ENCODE peak calls at places on chromosomes 6 and 20, in six cellular contexts. O is PC-3, B is fibroblast of lung, I is hepatocyte, U is GM12878, A is endothelial cell of umbilical vein. Y is an unnamed sample.

GRCh38 chr20:20362774-20363435 is 5.0 kb upstream of the INSM1 start:
- DNase-seq in O (no peak), B (no peak), I (peak), U (no peak), A (no peak), Y (peak)

GRCh38 chr20:48638546-48638945 is 189.3 kb downstream of the PREX1 start:
- DNase-seq in O (peak), B (peak), I (no peak), U (no peak), A (peak), Y (no peak)

GRCh38 chr6:53744321-53744720 is 50.5 kb upstream of the LRRC1 start:
- DNase-seq in O (peak), B (no peak), I (peak), U (no peak), A (no peak), Y (no peak)

GRCh38 chr6:133553652-133554051 is 312.5 kb downstream of the EYA4 start:
- DNase-seq in O (peak), B (peak), I (peak), U (no peak), A (peak), Y (peak)

GRCh38 chr6:134853111-134854055 is 96.5 kb downstream of the ALDH8A1 start:
- DNase-seq in O (peak), B (peak), I (peak), U (no peak), A (no peak), Y (no peak)

GRCh38 chr6:12288211-12288618 is 1.9 kb upstream of the EDN1 start:
- DNase-seq in O (peak), B (no peak), I (no peak), U (no peak), A (no peak), Y (no peak)

GRCh38 chr20:1803216-1804128 is 91.7 kb upstream of the SIRPA start:
- DNase-seq in O (no peak), B (peak), I (peak), U (no peak), A (peak), Y (peak)

GRCh38 chr20:59163641-59164530 is at the start of gene ZNF831:
- DNase-seq in O (no peak), B (no peak), I (no peak), U (no peak), A (no peak), Y (no peak)

GRCh38 chr6:13614126-13614925 is 809 bp upstream of the NOL7 start:
- DNase-seq in O (peak), B (peak), I (peak), U (no peak), A (no peak), Y (peak)

GRCh38 chr6:136499370-136499769 is 50.9 kb downstream of the MAP7 start:
- DNase-seq in O (no peak), B (no peak), I (no peak), U (no peak), A (peak), Y (no peak)

GRCh38 chr20:58688838-58689237 is 3.8 kb upstream of the NPEPL1 start:
- DNase-seq in O (no peak), B (no peak), I (no peak), U (no peak), A (peak), Y (no peak)

GRCh38 chr6:6599468-6599873 is 11.0 kb downstream of the LY86 start:
- DNase-seq in O (no peak), B (no peak), I (no peak), U (no peak), A (no peak), Y (no peak)

GRCh38 chr6:107079429-107079828 is 35.9 kb downstream of the BEND3 start:
- DNase-seq in O (no peak), B (no peak), I (no peak), U (no peak), A (no peak), Y (no peak)

GRCh38 chr20:2005359-2005758 is 11.5 kb upstream of the PDYN start:
- DNase-seq in O (peak), B (no peak), I (no peak), U (no peak), A (no peak), Y (no peak)

GRCh38 chr6:104526383-104526782 is 333.3 kb downstream of the HACE1 start:
- DNase-seq in O (no peak), B (no peak), I (peak), U (no peak), A (peak), Y (no peak)

GRCh38 chr6:128333581-128334223 is 186.7 kb downstream of the PTPRK start:
- DNase-seq in O (no peak), B (no peak), I (no peak), U (no peak), A (no peak), Y (no peak)

GRCh38 chr6:158064725-158065251 is 83.1 kb downstream of the SYNJ2 start:
- DNase-seq in O (no peak), B (no peak), I (no peak), U (no peak), A (no peak), Y (no peak)

GRCh38 chr6:56899311-56899710 is 55.6 kb upstream of the BEND6 start:
- DNase-seq in O (peak), B (peak), I (no peak), U (no peak), A (no peak), Y (no peak)

GRCh38 chr6:160810238-160810637 is 108.2 kb downstream of the PLG start:
- DNase-seq in O (peak), B (no peak), I (peak), U (no peak), A (no peak), Y (no peak)

GRCh38 chr6:82567621-82568020 is 204.0 kb downstream of the TPBG start:
- DNase-seq in O (peak), B (no peak), I (no peak), U (no peak), A (no peak), Y (no peak)

GRCh38 chr6:136763255-136763654 is 29.0 kb downstream of the MAP3K5 start:
- DNase-seq in O (no peak), B (no peak), I (no peak), U (no peak), A (no peak), Y (no peak)

GRCh38 chr6:160995271-160995670 is 3.7 kb downstream of the MAP3K4 start:
- DNase-seq in O (no peak), B (no peak), I (no peak), U (no peak), A (no peak), Y (no peak)

DNA sequence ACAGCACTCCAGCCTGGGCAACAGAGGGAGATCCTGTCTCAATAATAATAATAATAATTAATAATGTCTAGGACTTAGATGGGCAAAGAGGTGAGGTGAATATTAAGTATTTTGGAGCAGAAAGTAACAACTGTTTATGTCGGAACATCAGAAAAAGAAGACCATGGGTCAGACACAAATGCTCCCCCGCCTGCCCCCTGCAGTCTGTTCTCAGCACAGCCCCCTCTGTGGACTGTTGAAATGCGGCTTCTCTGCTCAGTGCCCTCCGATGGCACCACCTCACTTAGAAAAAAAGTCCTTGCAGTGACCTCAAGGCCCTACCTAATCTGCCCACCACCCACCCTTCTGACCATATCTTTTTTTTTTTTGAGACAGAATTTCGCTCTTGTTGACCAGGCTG is 5.2 kb upstream of the ETV7 start:
- DNase-seq in O (no peak), B (no peak), I (no peak), U (no peak), A (no peak), Y (no peak)
- TF ChIP-seq CTCF in O (no peak), B (no peak), I (no peak), U (no peak), A (no peak), Y (peak)

GRCh38 chr6:113690957-113691656 is 166.0 kb upstream of the MARCKS start:
- DNase-seq in O (no peak), B (no peak), I (no peak), U (no peak), A (no peak), Y (no peak)

GRCh38 chr6:113695506-113695905 is 161.6 kb upstream of the MARCKS start:
- DNase-seq in O (no peak), B (peak), I (no peak), U (no peak), A (no peak), Y (no peak)

GRCh38 chr6:113696960-113697359 is 160.2 kb upstream of the MARCKS start:
- DNase-seq in O (no peak), B (no peak), I (no peak), U (no peak), A (no peak), Y (no peak)

GRCh38 chr6:113694278-113695077 is 162.7 kb upstream of the MARCKS start:
- DNase-seq in O (peak), B (no peak), I (no peak), U (no peak), A (peak), Y (no peak)

GRCh38 chr6:113693866-113694265 is 163.3 kb upstream of the MARCKS start:
- DNase-seq in O (peak), B (no peak), I (no peak), U (no peak), A (no peak), Y (no peak)
- H2AFZ ChIP-seq in O (no peak), B (no peak), I (no peak), U (no peak), A (no peak), Y (no peak)

DNA sequence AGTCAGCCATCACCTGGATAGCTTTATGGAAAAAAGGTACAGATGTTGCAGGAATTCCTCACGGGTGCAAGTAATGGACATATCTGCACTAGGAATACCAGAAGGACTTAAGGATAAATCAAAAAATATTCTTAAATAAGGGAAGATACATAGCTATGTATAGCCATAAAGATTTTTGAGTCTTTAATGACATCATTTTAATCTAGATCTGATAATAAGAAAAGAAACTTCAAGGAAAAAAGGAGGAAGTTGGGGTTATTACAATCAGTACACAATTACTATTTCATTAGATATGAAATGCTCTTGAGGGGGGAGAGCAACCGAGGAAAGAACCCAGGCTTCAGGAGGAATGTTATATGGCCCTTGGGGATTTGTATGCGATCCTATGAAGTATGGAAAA is 110.2 kb downstream of the FOXC1 start:
- DNase-seq in O (no peak), B (no peak), I (no peak), U (no peak), A (no peak), Y (no peak)
- TF ChIP-seq CTCF in O (no peak), B (no peak), I (no peak), U (no peak), A (no peak), Y (no peak)

GRCh38 chr6:73523434-73524123 is 2.7 kb upstream of the EEF1A1 start:
- DNase-seq in O (peak), B (peak), I (peak), U (no peak), A (peak), Y (no peak)

GRCh38 chr6:73516712-73517489 is 3.9 kb downstream of the EEF1A1 start:
- DNase-seq in O (no peak), B (peak), I (no peak), U (no peak), A (peak), Y (no peak)

GRCh38 chr6:73521351-73522254 is 771 bp upstream of the EEF1A1 start:
- DNase-seq in O (peak), B (peak), I (peak), U (no peak), A (peak), Y (no peak)

GRCh38 chr6:73519943-73520687 is 717 bp downstream of the EEF1A1 start:
- DNase-seq in O (peak), B (peak), I (peak), U (no peak), A (peak), Y (peak)

DNA sequence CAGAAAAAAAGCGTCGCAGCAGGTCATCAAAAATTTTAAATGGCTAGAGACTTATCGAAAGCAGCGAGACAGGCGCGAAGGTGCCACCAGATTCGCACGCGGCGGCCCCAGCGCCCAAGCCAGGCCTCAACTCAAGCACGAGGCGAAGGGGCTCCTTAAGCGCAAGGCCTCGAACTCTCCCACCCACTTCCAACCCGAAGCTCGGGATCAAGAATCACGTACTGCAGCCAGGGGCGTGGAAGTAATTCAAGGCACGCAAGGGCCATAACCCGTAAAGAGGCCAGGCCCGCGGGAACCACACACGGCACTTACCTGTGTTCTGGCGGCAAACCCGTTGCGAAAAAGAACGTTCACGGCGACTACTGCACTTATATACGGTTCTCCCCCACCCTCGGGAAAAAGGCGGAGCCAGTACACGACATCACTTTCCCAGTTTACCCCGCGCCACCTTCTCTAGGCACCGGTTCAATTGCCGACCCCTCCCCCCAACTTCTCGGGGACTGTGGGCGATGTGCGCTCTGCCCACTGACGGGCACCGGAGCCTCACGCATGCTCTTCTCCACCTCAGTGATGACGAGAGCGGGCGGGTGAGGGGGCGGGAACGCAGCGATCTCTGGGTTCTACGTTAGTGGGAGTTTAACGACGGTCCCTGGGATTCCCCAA is at the start of gene EEF1A1:
- DNase-seq in O (peak), B (peak), I (peak), U (peak), A (peak), Y (peak)
- H2AFZ ChIP-seq in O (peak), B (peak), I (peak), U (peak), A (peak), Y (peak)

DNA sequence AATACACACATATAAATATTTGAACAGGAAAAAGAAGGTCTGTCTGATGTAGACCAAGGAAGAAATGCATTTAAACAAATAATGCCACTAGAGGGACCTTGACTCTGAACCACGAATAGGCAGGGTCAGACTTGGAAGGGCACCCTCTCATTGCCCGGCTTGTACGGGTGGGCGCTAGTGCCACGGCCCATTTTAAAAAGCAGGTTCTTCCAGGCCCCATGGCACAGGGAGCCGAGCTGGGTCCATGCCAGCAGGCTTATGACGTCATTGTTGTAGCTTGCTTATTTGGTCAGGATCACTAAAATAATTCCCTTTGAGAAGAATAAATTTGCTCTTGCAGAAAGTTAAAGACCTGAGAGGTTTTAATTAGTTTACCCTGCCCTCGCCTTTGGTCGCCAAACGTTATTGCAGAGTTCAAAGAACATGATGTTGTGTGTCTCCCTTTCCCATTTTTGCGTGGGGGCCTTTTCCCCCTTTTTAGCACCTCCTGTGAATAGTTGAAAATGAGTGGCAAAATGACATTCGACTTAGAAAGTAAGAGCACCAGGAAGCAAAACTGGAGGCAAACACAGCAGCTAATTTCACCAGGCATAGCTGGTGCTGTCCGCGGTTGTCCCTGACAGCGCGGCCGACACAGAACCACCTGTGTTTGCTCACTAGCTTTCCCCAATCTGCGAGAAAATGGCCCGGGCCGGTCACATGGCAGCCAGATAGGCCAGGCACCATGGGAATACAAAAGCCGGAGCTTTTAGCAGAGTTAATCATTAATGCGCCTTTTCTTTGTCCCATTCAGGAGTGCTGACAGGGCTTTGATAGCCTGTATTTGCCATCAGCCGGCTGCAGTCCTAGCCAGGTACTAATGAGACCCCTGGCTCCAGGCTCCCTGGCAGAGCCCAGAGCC is 93.8 kb downstream of the FOXA2 start:
- DNase-seq in O (peak), B (no peak), I (peak), U (no peak), A (no peak), Y (peak)
- TF ChIP-seq CTCF in O (peak), B (no peak), I (peak), U (no peak), A (no peak), Y (peak)

GRCh38 chr6:17418281-17419188 is 25.1 kb downstream of the CAP2 start:
- DNase-seq in O (peak), B (no peak), I (no peak), U (no peak), A (no peak), Y (peak)

GRCh38 chr6:17421406-17421805 is 28.0 kb downstream of the CAP2 start:
- DNase-seq in O (no peak), B (no peak), I (no peak), U (no peak), A (no peak), Y (no peak)

GRCh38 chr6:17419189-17419575 is 25.8 kb downstream of the CAP2 start:
- DNase-seq in O (no peak), B (no peak), I (no peak), U (no peak), A (no peak), Y (no peak)

GRCh38 chr6:17413313-17413750 is 19.9 kb downstream of the CAP2 start:
- DNase-seq in O (peak), B (peak), I (no peak), U (no peak), A (peak), Y (no peak)

GRCh38 chr6:17417817-17418216 is 24.4 kb downstream of the CAP2 start:
- DNase-seq in O (peak), B (peak), I (peak), U (no peak), A (no peak), Y (peak)
- H2AFZ ChIP-seq in O (peak), B (no peak), I (peak), U (no peak), A (no peak), Y (no peak)

DNA sequence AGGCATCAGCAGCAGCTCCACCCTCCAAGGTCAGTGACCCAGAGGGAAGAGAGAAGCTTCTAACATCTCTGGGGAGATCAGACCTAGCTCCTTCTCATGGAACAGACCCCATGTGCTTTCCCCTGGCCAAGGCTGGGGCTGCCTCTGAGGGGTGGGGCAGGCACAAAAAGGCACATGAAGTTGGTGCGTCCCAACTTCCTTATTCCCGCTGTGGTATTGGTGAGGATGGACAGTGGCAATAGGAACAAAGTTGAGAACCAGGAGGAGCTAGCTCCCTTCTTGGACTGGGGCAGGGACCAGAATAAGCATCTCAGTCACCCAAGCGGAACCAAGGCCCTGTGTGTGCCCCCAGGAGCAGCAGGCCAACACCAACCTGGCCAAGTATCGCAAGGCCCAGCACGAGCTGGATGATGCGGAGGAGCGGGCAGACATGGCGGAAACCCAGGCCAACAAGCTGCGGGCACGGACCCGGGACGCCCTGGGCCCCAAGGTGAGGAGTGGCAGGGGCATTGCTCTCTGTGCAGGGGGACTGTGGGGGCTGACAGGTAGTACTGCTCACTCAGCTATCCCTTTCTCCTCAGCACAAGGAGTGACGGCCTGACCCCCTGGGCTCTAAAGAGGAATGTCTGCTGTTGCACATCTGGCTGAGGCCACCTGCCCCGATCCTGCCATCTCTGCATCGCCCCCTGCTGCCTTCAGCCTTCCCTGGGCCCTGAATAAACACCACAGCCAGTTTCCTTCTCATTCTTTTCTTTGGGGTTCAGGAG is 46.1 kb downstream of the MYH7B start:
- DNase-seq in O (no peak), B (no peak), I (no peak), U (no peak), A (no peak), Y (peak)
- TF ChIP-seq CTCF in O (peak), B (peak), I (peak), U (peak), A (peak), Y (peak)